ENCODE peak calls at places on chromosomes 12 and 14, in eight cellular contexts. Z is left cardiac atrium; R is H4; Y is GM13977; O is NCI-H1694 treated with DMSO at 0.1 percent for 48 hours; K is NCI-H82; G is BJ; H is stimulated activated CD4-positive, alpha-beta T cell treated with anti-CD3 and anti-CD28 coated beads, Interleukin-4, amount 100 ng/mL, for 48 hours. D is an unnamed sample.
A peak's percentile ranks its signal among the peaks of the same experiment; 100 is the strongest.

GRCh38 chr14:92362781-92363235 is 39.8 kb downstream of the SLC24A4 start:
- DNase-seq in Z (peak; percentile 40), R (peak; percentile 29), Y (no peak), O (peak; percentile 72), K (no peak), G (no peak), H (no peak), D (no peak)

GRCh38 chr14:24181251-24182077 is 7.2 kb downstream of the IPO4 start:
- DNase-seq in Z (no peak), R (no peak), Y (no peak), O (no peak), K (no peak), G (no peak), H (no peak), D (no peak)

GRCh38 chr12:121828306-121828705 is 24.5 kb downstream of the SETD1B start:
- DNase-seq in Z (no peak), R (no peak), Y (no peak), O (no peak), K (no peak), G (no peak), H (no peak), D (no peak)

GRCh38 chr14:36270191-36270590 is 50.2 kb downstream of the MBIP start:
- DNase-seq in Z (no peak), R (no peak), Y (no peak), O (no peak), K (no peak), G (no peak), H (no peak), D (no peak)

GRCh38 chr14:52835122-52835903 is 43.9 kb upstream of the GNPNAT1 start:
- DNase-seq in Z (no peak), R (peak; percentile 47), Y (no peak), O (no peak), K (peak; percentile 94), G (no peak), H (no peak), D (no peak)

GRCh38 chr12:116969615-116970575 is 59.1 kb downstream of the FBXW8 start:
- DNase-seq in Z (peak; percentile 62), R (no peak), Y (no peak), O (peak; percentile 93), K (peak; percentile 91), G (no peak), H (no peak), D (peak; percentile 66)

GRCh38 chr12:24848941-24849477 is 99.9 kb downstream of the BCAT1 start:
- DNase-seq in Z (no peak), R (no peak), Y (no peak), O (no peak), K (no peak), G (no peak), H (no peak), D (no peak)

GRCh38 chr12:65188179-65188709 is 18.9 kb downstream of the LEMD3 start:
- DNase-seq in Z (no peak), R (no peak), Y (no peak), O (no peak), K (no peak), G (no peak), H (no peak), D (no peak)

GRCh38 chr14:68103841-68104240 is 284.3 kb downstream of the RAD51B start:
- DNase-seq in Z (no peak), R (no peak), Y (no peak), O (no peak), K (no peak), G (no peak), H (no peak), D (no peak)

GRCh38 chr12:46349253-46349652 is 23.3 kb downstream of the SLC38A2 start:
- DNase-seq in Z (no peak), R (no peak), Y (no peak), O (no peak), K (no peak), G (no peak), H (no peak), D (no peak)

GRCh38 chr12:28869197-28869596 is 279.9 kb upstream of the FAR2 start:
- DNase-seq in Z (no peak), R (peak; percentile 78), Y (no peak), O (no peak), K (no peak), G (peak; percentile 50), H (no peak), D (no peak)

GRCh38 chr14:24076302-24076601 is 4.9 kb downstream of the CPNE6 start:
- DNase-seq in Z (no peak), R (no peak), Y (no peak), O (no peak), K (no peak), G (no peak), H (no peak), D (no peak)

D was measured in left ventricle myocardium inferior.